ENCODE peak calls at places on chromosomes 5 and 9, in eight cellular contexts. F, T, L, W, P, G, U and I are unnamed samples.

GRCh38 chr5:175658299-175659145 is 651 bp downstream of the HRH2 start:
- DNase-seq in G (no peak), P (no peak), F (no peak), L (no peak), U (no peak), W (no peak), T (peak), I (no peak)

GRCh38 chr5:97553829-97554452 is 370.9 kb upstream of the RIOK2 start:
- DNase-seq in F (no peak), T (no peak), G (no peak), W (no peak), P (no peak), L (no peak), U (no peak), I (no peak)

GRCh38 chr5:73460133-73460532 is 11.6 kb upstream of the FOXD1 start:
- DNase-seq in P (no peak), L (no peak), U (no peak), F (no peak), T (no peak), G (no peak), W (no peak), I (no peak)

GRCh38 chr5:167393328-167393727 is 898.1 kb upstream of the WWC1 start:
- DNase-seq in F (no peak), L (no peak), T (no peak), P (no peak), G (no peak), U (no peak), W (no peak), I (no peak)

GRCh38 chr5:132205385-132206125 is 22.1 kb downstream of the P4HA2 start:
- DNase-seq in W (no peak), P (no peak), G (no peak), L (no peak), U (peak), T (no peak), F (peak), I (no peak)

GRCh38 chr5:34923694-34924461 is 5.5 kb upstream of the DNAJC21 start:
- DNase-seq in G (no peak), T (peak), F (peak), U (peak), L (no peak), W (peak), P (no peak), I (no peak)

GRCh38 chr9:127975376-127976315 is 5.1 kb downstream of the EEIG1 start:
- DNase-seq in L (no peak), P (no peak), G (no peak), T (no peak), U (no peak), F (no peak), W (no peak), I (peak)

GRCh38 chr5:179866241-179867078 is 7.8 kb upstream of the MRNIP start:
- DNase-seq in G (peak), U (peak), T (no peak), F (no peak), W (no peak), P (no peak), L (no peak), I (no peak)

GRCh38 chr5:89003563-89004036 is 120.6 kb upstream of the MEF2C start:
- DNase-seq in L (no peak), U (no peak), G (peak), P (no peak), F (no peak), W (no peak), T (no peak), I (no peak)

GRCh38 chr5:126987271-126987899 is 43.0 kb downstream of the MARCHF3 start:
- DNase-seq in U (no peak), P (no peak), L (no peak), W (no peak), T (no peak), G (no peak), F (no peak), I (no peak)

GRCh38 chr5:53164478-53165165 is 55.1 kb upstream of the MOCS2 start:
- DNase-seq in T (no peak), G (no peak), U (no peak), P (no peak), W (no peak), L (no peak), F (no peak), I (no peak)

GRCh38 chr5:172744106-172745104 is 26.6 kb downstream of the DUSP1 start:
- DNase-seq in G (no peak), U (no peak), F (no peak), L (no peak), T (no peak), W (no peak), P (no peak), I (no peak)

GRCh38 chr9:33403941-33404781 is 1.8 kb upstream of the AQP7 start:
- DNase-seq in P (no peak), L (no peak), U (no peak), F (no peak), W (no peak), G (no peak), T (no peak), I (no peak)

GRCh38 chr5:143146161-143146560 is 257.3 kb downstream of the NR3C1 start:
- DNase-seq in L (no peak), G (no peak), P (no peak), T (no peak), F (no peak), W (no peak), U (no peak), I (no peak)

GRCh38 chr9:109926321-109926959 is 146.4 kb downstream of the PALM2AKAP2 start:
- DNase-seq in F (no peak), W (no peak), U (no peak), L (no peak), T (no peak), G (no peak), P (no peak), I (no peak)

GRCh38 chr5:168187599-168187998 is 103.8 kb upstream of the WWC1 start:
- DNase-seq in T (no peak), L (no peak), U (no peak), G (no peak), F (no peak), P (no peak), W (no peak), I (no peak)

GRCh38 chr5:148416921-148417320 is 33.2 kb downstream of the FBXO38 start:
- DNase-seq in L (no peak), W (no peak), T (no peak), P (no peak), G (no peak), U (no peak), F (peak), I (no peak)

GRCh38 chr5:79582186-79582585 is 30.1 kb upstream of the TENT2 start:
- DNase-seq in W (no peak), T (no peak), P (peak), L (no peak), F (no peak), U (no peak), G (no peak), I (no peak)